ENCODE peak calls at places on chromosomes 4 and X, in four cellular contexts. One of them, this sample, is unnamed.

GRCh38 chrX:133658244-133658911 is 243.1 kb upstream of the GPC4 start:
- DNase-seq in WTC11: no peak
- DNase-seq in K562: no peak
- DNase-seq in H1: no peak
- DNase-seq in this sample: no peak

GRCh38 chrX:130874751-130875150 is 28.3 kb downstream of the ENOX2 start:
- DNase-seq in WTC11: no peak
- DNase-seq in K562: no peak
- DNase-seq in H1: no peak
- DNase-seq in this sample: no peak

GRCh38 chrX:139287155-139287924 is 243.2 kb upstream of the F9 start:
- DNase-seq in WTC11: no peak
- DNase-seq in K562: no peak
- DNase-seq in H1: no peak
- DNase-seq in this sample: no peak

GRCh38 chr4:147994076-147994475 is 262.2 kb downstream of the ARHGAP10 start:
- DNase-seq in WTC11: no peak
- DNase-seq in K562: no peak
- DNase-seq in H1: no peak
- DNase-seq in this sample: no peak

GRCh38 chrX:19906293-19906692 is 18.9 kb upstream of the SH3KBP1 start:
- DNase-seq in WTC11: no peak
- DNase-seq in K562: no peak
- DNase-seq in H1: no peak
- DNase-seq in this sample: no peak

GRCh38 chrX:148958896-148959295 is 458.5 kb downstream of the AFF2 start:
- DNase-seq in WTC11: no peak
- DNase-seq in K562: no peak
- DNase-seq in H1: no peak
- DNase-seq in this sample: no peak

GRCh38 chr4:89586864-89587263 is 250.1 kb downstream of the SNCA start:
- DNase-seq in WTC11: no peak
- DNase-seq in K562: no peak
- DNase-seq in H1: no peak
- DNase-seq in this sample: no peak

GRCh38 chr4:2933566-2934076 is 29.6 kb downstream of the NOP14 start:
- DNase-seq in WTC11: no peak
- DNase-seq in K562: no peak
- DNase-seq in H1: no peak
- DNase-seq in this sample: no peak

GRCh38 chr4:53119685-53120084 is 246.2 kb downstream of the SCFD2 start:
- DNase-seq in WTC11: peak; percentile 33
- DNase-seq in K562: no peak
- DNase-seq in H1: no peak
- DNase-seq in this sample: no peak

GRCh38 chr4:22435652-22436051 is 80.2 kb downstream of the ADGRA3 start:
- DNase-seq in WTC11: no peak
- DNase-seq in K562: no peak
- DNase-seq in H1: no peak
- DNase-seq in this sample: no peak

GRCh38 chr4:40046311-40046980 is 10.2 kb upstream of the N4BP2 start:
- DNase-seq in WTC11: no peak
- DNase-seq in K562: no peak
- DNase-seq in H1: no peak
- DNase-seq in this sample: no peak

GRCh38 chrX:45843518-45843917 is 642.8 kb upstream of the DIPK2B start:
- DNase-seq in WTC11: no peak
- DNase-seq in K562: no peak
- DNase-seq in H1: no peak
- DNase-seq in this sample: no peak

GRCh38 chr4:109395694-109396093 is 37.9 kb upstream of the SEC24B start:
- DNase-seq in WTC11: peak; percentile 62
- DNase-seq in K562: no peak
- DNase-seq in H1: no peak
- DNase-seq in this sample: no peak

GRCh38 chr4:179325181-179325580 is 1882.9 kb upstream of the AGA start:
- DNase-seq in WTC11: no peak
- DNase-seq in K562: no peak
- DNase-seq in H1: no peak
- DNase-seq in this sample: no peak

GRCh38 chr4:183659029-183659870 is at the start of the genes RWDD4 and TRAPPC11:
- DNase-seq in WTC11: peak; percentile 97
- DNase-seq in K562: peak; percentile 97
- DNase-seq in H1: peak; percentile 94
- DNase-seq in this sample: peak; percentile 99
- TF ChIP-seq TEAD4 in WTC11: no peak
- TF ChIP-seq TEAD4 in K562: no peak
- TF ChIP-seq TEAD4 in H1: no peak
- TF ChIP-seq TEAD4 in this sample: no peak

DNA sequence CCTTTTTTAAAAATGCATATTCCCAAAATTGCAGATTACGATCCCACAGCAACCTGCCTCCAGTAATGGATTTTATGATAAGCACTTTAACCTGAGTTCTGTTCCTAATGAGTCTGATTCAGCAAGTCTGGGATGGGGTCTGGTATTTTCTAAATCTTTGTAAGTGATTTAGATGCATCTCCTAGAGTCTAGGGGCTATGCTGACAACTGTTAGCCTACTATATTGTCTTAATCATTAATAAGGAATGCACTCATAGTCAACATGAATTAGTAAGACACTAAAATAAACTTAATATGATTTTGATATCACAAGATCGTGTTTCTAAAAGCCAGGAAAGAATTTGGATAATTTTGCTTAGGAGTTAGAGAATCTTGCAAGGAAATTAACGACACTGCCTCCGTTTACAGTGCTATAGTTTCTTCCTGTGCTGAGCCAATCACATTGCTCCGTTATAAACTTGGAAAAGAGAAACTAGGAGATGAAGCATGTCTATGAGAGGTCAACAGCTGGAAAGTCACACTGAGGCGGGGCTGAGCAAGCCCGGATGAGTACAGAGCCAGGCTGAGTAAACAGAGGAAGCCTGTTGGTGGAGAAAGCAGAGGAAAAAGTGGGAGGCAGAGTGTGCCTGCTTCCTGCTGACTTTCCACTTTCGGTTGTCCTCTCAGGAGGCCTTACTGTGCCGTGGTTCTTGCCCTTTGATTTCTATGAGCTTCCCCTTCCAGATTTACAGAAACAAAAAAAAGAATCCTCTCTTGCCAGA is 5.4 kb downstream of the SCARB2 start:
- DNase-seq in WTC11: no peak
- DNase-seq in K562: no peak
- DNase-seq in H1: no peak
- DNase-seq in this sample: peak; percentile 32
- TF ChIP-seq TEAD4 in WTC11: no peak
- TF ChIP-seq TEAD4 in K562: no peak
- TF ChIP-seq TEAD4 in H1: no peak
- TF ChIP-seq TEAD4 in this sample: no peak

DNA sequence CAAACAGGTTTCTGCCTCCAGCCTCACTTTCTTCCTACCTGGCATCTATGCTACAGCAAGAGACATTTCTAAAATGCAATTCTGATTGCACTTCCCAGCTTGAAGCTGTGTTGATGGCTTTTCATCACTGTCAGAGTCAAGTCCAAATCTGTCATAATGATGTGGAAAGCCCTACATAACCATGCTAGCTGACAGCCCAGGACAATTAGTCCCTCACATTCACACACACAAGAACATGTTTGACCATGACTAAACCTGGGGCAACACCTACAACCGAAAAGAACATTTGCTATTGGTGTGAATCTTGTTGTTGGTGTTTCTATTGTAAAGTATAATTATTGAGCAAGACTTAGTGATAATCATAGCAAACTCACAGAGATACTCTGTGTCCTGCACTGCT is 58.2 kb downstream of the PPM1K start:
- DNase-seq in WTC11: no peak
- DNase-seq in K562: no peak
- DNase-seq in H1: no peak
- DNase-seq in this sample: no peak
- TF ChIP-seq TEAD4 in WTC11: no peak
- TF ChIP-seq TEAD4 in K562: no peak
- TF ChIP-seq TEAD4 in H1: no peak
- TF ChIP-seq TEAD4 in this sample: no peak

DNA sequence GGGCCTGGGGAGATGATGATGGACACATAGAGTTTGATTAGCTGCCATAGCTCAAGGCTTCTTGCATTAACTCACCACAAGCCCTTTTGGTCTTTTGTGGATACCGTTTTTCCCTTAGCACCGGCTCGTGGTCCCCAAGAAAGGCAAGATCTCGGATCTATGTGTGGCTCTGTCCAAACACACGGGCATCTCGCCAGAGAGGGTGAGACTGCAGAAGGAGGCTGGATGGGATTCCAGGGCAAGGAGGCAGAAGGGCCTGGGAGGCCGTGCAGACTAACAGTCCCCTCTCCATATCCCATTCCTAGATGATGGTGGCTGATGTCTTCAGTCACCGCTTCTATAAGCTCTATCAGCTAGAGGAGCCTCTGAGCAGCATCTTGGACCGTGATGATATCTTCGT is 9.5 kb downstream of the USP11 start:
- DNase-seq in WTC11: no peak
- DNase-seq in K562: no peak
- DNase-seq in H1: no peak
- DNase-seq in this sample: no peak
- TF ChIP-seq TEAD4 in WTC11: no peak
- TF ChIP-seq TEAD4 in K562: no peak
- TF ChIP-seq TEAD4 in H1: no peak
- TF ChIP-seq TEAD4 in this sample: no peak

This sample was measured in SK-N-SH.